ENCODE peak calls at places on chromosomes 3 and 15, in ten cellular contexts. One of them, this sample, is unnamed.

GRCh38 chr3:128279594-128279880 is 126.3 kb downstream of the EEFSEC start:
- DNase-seq in kidney tubule cell: no peak
- DNase-seq in heart left ventricle: no peak
- DNase-seq in IMR-90: no peak
- DNase-seq in PC-9: no peak
- DNase-seq in smooth muscle cell of the brain vasculature: no peak
- DNase-seq in activated CD8-positive, alpha-beta T cell treated with anti-CD3 and anti-CD28 coated beads for 36 hours: no peak
- DNase-seq in D341Med: no peak
- DNase-seq in aorta: no peak
- DNase-seq in iris pigment epithelial cell: no peak
- DNase-seq in this sample: no peak

GRCh38 chr3:126345641-126346460 is 11.4 kb downstream of the KLF15 start:
- DNase-seq in smooth muscle cell of the brain vasculature: no peak
- DNase-seq in kidney tubule cell: no peak
- DNase-seq in heart left ventricle: peak; percentile 14
- DNase-seq in iris pigment epithelial cell: no peak
- DNase-seq in activated CD8-positive, alpha-beta T cell treated with anti-CD3 and anti-CD28 coated beads for 36 hours: no peak
- DNase-seq in aorta: no peak
- DNase-seq in D341Med: no peak
- DNase-seq in PC-9: no peak
- DNase-seq in IMR-90: no peak
- DNase-seq in this sample: no peak

GRCh38 chr15:79283252-79284048 is 928 bp downstream of the ANKRD34C start:
- DNase-seq in IMR-90: peak; percentile 21
- DNase-seq in smooth muscle cell of the brain vasculature: no peak
- DNase-seq in iris pigment epithelial cell: peak; percentile 28
- DNase-seq in D341Med: peak; percentile 47
- DNase-seq in activated CD8-positive, alpha-beta T cell treated with anti-CD3 and anti-CD28 coated beads for 36 hours: peak; percentile 44
- DNase-seq in heart left ventricle: peak; percentile 45
- DNase-seq in aorta: peak; percentile 85
- DNase-seq in PC-9: no peak
- DNase-seq in kidney tubule cell: peak; percentile 26
- DNase-seq in this sample: no peak

GRCh38 chr3:99903844-99904243 is 86.2 kb downstream of the CMSS1 start:
- DNase-seq in PC-9: peak; percentile 68
- DNase-seq in iris pigment epithelial cell: no peak
- DNase-seq in kidney tubule cell: no peak
- DNase-seq in IMR-90: peak; percentile 5
- DNase-seq in smooth muscle cell of the brain vasculature: no peak
- DNase-seq in aorta: no peak
- DNase-seq in activated CD8-positive, alpha-beta T cell treated with anti-CD3 and anti-CD28 coated beads for 36 hours: no peak
- DNase-seq in D341Med: no peak
- DNase-seq in heart left ventricle: no peak
- DNase-seq in this sample: no peak

GRCh38 chr15:51970132-51970817 is 1.3 kb downstream of the LEO1 start:
- DNase-seq in smooth muscle cell of the brain vasculature: no peak
- DNase-seq in heart left ventricle: no peak
- DNase-seq in activated CD8-positive, alpha-beta T cell treated with anti-CD3 and anti-CD28 coated beads for 36 hours: no peak
- DNase-seq in kidney tubule cell: no peak
- DNase-seq in iris pigment epithelial cell: no peak
- DNase-seq in D341Med: no peak
- DNase-seq in IMR-90: no peak
- DNase-seq in aorta: no peak
- DNase-seq in PC-9: no peak
- DNase-seq in this sample: no peak

GRCh38 chr15:101026686-101027272 is 107.6 kb downstream of the LRRK1 start:
- DNase-seq in smooth muscle cell of the brain vasculature: no peak
- DNase-seq in activated CD8-positive, alpha-beta T cell treated with anti-CD3 and anti-CD28 coated beads for 36 hours: no peak
- DNase-seq in aorta: peak; percentile 36
- DNase-seq in D341Med: peak; percentile 8
- DNase-seq in IMR-90: no peak
- DNase-seq in heart left ventricle: no peak
- DNase-seq in PC-9: no peak
- DNase-seq in iris pigment epithelial cell: no peak
- DNase-seq in kidney tubule cell: no peak
- DNase-seq in this sample: no peak

GRCh38 chr3:196111939-196112386 is 30.1 kb upstream of the TFRC start:
- DNase-seq in heart left ventricle: no peak
- DNase-seq in IMR-90: no peak
- DNase-seq in smooth muscle cell of the brain vasculature: no peak
- DNase-seq in aorta: no peak
- DNase-seq in PC-9: no peak
- DNase-seq in D341Med: no peak
- DNase-seq in activated CD8-positive, alpha-beta T cell treated with anti-CD3 and anti-CD28 coated beads for 36 hours: peak; percentile 56
- DNase-seq in iris pigment epithelial cell: no peak
- DNase-seq in kidney tubule cell: no peak
- DNase-seq in this sample: no peak

GRCh38 chr15:40633178-40633577 is 39.1 kb downstream of the KNL1 start:
- DNase-seq in iris pigment epithelial cell: peak; percentile 80
- DNase-seq in IMR-90: peak; percentile 64
- DNase-seq in smooth muscle cell of the brain vasculature: no peak
- DNase-seq in D341Med: no peak
- DNase-seq in PC-9: peak; percentile 49
- DNase-seq in kidney tubule cell: peak; percentile 46
- DNase-seq in activated CD8-positive, alpha-beta T cell treated with anti-CD3 and anti-CD28 coated beads for 36 hours: no peak
- DNase-seq in aorta: no peak
- DNase-seq in heart left ventricle: no peak
- DNase-seq in this sample: no peak

GRCh38 chr3:160061525-160061924 is 72.9 kb downstream of the IL12A start:
- DNase-seq in aorta: no peak
- DNase-seq in D341Med: no peak
- DNase-seq in smooth muscle cell of the brain vasculature: no peak
- DNase-seq in heart left ventricle: no peak
- DNase-seq in iris pigment epithelial cell: no peak
- DNase-seq in kidney tubule cell: no peak
- DNase-seq in IMR-90: no peak
- DNase-seq in activated CD8-positive, alpha-beta T cell treated with anti-CD3 and anti-CD28 coated beads for 36 hours: peak; percentile 21
- DNase-seq in PC-9: peak; percentile 18
- DNase-seq in this sample: no peak

GRCh38 chr3:85193565-85193964 is 234.8 kb downstream of the CADM2 start:
- DNase-seq in D341Med: no peak
- DNase-seq in PC-9: no peak
- DNase-seq in heart left ventricle: no peak
- DNase-seq in activated CD8-positive, alpha-beta T cell treated with anti-CD3 and anti-CD28 coated beads for 36 hours: no peak
- DNase-seq in aorta: no peak
- DNase-seq in IMR-90: no peak
- DNase-seq in smooth muscle cell of the brain vasculature: no peak
- DNase-seq in kidney tubule cell: no peak
- DNase-seq in iris pigment epithelial cell: peak; percentile 0
- DNase-seq in this sample: no peak

GRCh38 chr15:80234883-80235282 is 17.1 kb downstream of the CTXND1 start:
- DNase-seq in D341Med: no peak
- DNase-seq in IMR-90: peak; percentile 14
- DNase-seq in heart left ventricle: no peak
- DNase-seq in kidney tubule cell: peak; percentile 37
- DNase-seq in iris pigment epithelial cell: peak; percentile 31
- DNase-seq in aorta: peak; percentile 78
- DNase-seq in activated CD8-positive, alpha-beta T cell treated with anti-CD3 and anti-CD28 coated beads for 36 hours: peak; percentile 68
- DNase-seq in smooth muscle cell of the brain vasculature: no peak
- DNase-seq in PC-9: peak; percentile 36
- DNase-seq in this sample: no peak

GRCh38 chr3:81910244-81910852 is 148.9 kb upstream of the GBE1 start:
- DNase-seq in heart left ventricle: no peak
- DNase-seq in iris pigment epithelial cell: peak; percentile 29
- DNase-seq in activated CD8-positive, alpha-beta T cell treated with anti-CD3 and anti-CD28 coated beads for 36 hours: peak; percentile 19
- DNase-seq in IMR-90: peak; percentile 21
- DNase-seq in smooth muscle cell of the brain vasculature: peak; percentile 6
- DNase-seq in PC-9: no peak
- DNase-seq in kidney tubule cell: peak; percentile 49
- DNase-seq in D341Med: peak; percentile 51
- DNase-seq in aorta: no peak
- DNase-seq in this sample: peak; percentile 1

GRCh38 chr3:30711867-30712266 is 105.5 kb downstream of the TGFBR2 start:
- DNase-seq in PC-9: no peak
- DNase-seq in iris pigment epithelial cell: no peak
- DNase-seq in heart left ventricle: no peak
- DNase-seq in IMR-90: no peak
- DNase-seq in aorta: no peak
- DNase-seq in activated CD8-positive, alpha-beta T cell treated with anti-CD3 and anti-CD28 coated beads for 36 hours: no peak
- DNase-seq in smooth muscle cell of the brain vasculature: no peak
- DNase-seq in D341Med: no peak
- DNase-seq in kidney tubule cell: no peak
- DNase-seq in this sample: no peak

GRCh38 chr15:62989366-62990055 is 53.0 kb upstream of the TPM1 start:
- DNase-seq in heart left ventricle: no peak
- DNase-seq in PC-9: no peak
- DNase-seq in D341Med: no peak
- DNase-seq in activated CD8-positive, alpha-beta T cell treated with anti-CD3 and anti-CD28 coated beads for 36 hours: no peak
- DNase-seq in aorta: no peak
- DNase-seq in kidney tubule cell: no peak
- DNase-seq in smooth muscle cell of the brain vasculature: no peak
- DNase-seq in IMR-90: peak; percentile 17
- DNase-seq in iris pigment epithelial cell: no peak
- DNase-seq in this sample: no peak

GRCh38 chr15:99029358-99029871 is 21.8 kb upstream of the PGPEP1L start:
- DNase-seq in IMR-90: no peak
- DNase-seq in aorta: no peak
- DNase-seq in heart left ventricle: no peak
- DNase-seq in kidney tubule cell: peak; percentile 71
- DNase-seq in PC-9: no peak
- DNase-seq in smooth muscle cell of the brain vasculature: no peak
- DNase-seq in iris pigment epithelial cell: no peak
- DNase-seq in activated CD8-positive, alpha-beta T cell treated with anti-CD3 and anti-CD28 coated beads for 36 hours: no peak
- DNase-seq in D341Med: no peak
- DNase-seq in this sample: no peak

GRCh38 chr15:70158996-70159355 is 61.3 kb upstream of the TLE3 start:
- DNase-seq in PC-9: no peak
- DNase-seq in kidney tubule cell: no peak
- DNase-seq in activated CD8-positive, alpha-beta T cell treated with anti-CD3 and anti-CD28 coated beads for 36 hours: no peak
- DNase-seq in D341Med: peak; percentile 63
- DNase-seq in smooth muscle cell of the brain vasculature: no peak
- DNase-seq in aorta: no peak
- DNase-seq in iris pigment epithelial cell: no peak
- DNase-seq in IMR-90: no peak
- DNase-seq in heart left ventricle: no peak
- DNase-seq in this sample: no peak

GRCh38 chr3:29486087-29486486 is 205.2 kb downstream of the RBMS3 start:
- DNase-seq in aorta: no peak
- DNase-seq in IMR-90: peak; percentile 77
- DNase-seq in iris pigment epithelial cell: peak; percentile 92
- DNase-seq in heart left ventricle: no peak
- DNase-seq in activated CD8-positive, alpha-beta T cell treated with anti-CD3 and anti-CD28 coated beads for 36 hours: no peak
- DNase-seq in smooth muscle cell of the brain vasculature: no peak
- DNase-seq in PC-9: no peak
- DNase-seq in kidney tubule cell: peak; percentile 97
- DNase-seq in D341Med: no peak
- DNase-seq in this sample: peak; percentile 88

GRCh38 chr3:26368312-26368711 is 254.3 kb upstream of the LRRC3B start:
- DNase-seq in heart left ventricle: no peak
- DNase-seq in kidney tubule cell: peak; percentile 20
- DNase-seq in PC-9: no peak
- DNase-seq in activated CD8-positive, alpha-beta T cell treated with anti-CD3 and anti-CD28 coated beads for 36 hours: no peak
- DNase-seq in aorta: no peak
- DNase-seq in IMR-90: no peak
- DNase-seq in iris pigment epithelial cell: no peak
- DNase-seq in D341Med: no peak
- DNase-seq in smooth muscle cell of the brain vasculature: no peak
- DNase-seq in this sample: no peak

GRCh38 chr3:105731686-105732085 is 137.1 kb downstream of the CBLB start:
- DNase-seq in IMR-90: peak; percentile 19
- DNase-seq in activated CD8-positive, alpha-beta T cell treated with anti-CD3 and anti-CD28 coated beads for 36 hours: no peak
- DNase-seq in heart left ventricle: no peak
- DNase-seq in iris pigment epithelial cell: peak; percentile 59
- DNase-seq in aorta: no peak
- DNase-seq in PC-9: no peak
- DNase-seq in D341Med: no peak
- DNase-seq in kidney tubule cell: no peak
- DNase-seq in smooth muscle cell of the brain vasculature: no peak
- DNase-seq in this sample: no peak

GRCh38 chr3:52004158-52004787 is 8.6 kb upstream of the RPL29 start:
- DNase-seq in activated CD8-positive, alpha-beta T cell treated with anti-CD3 and anti-CD28 coated beads for 36 hours: no peak
- DNase-seq in smooth muscle cell of the brain vasculature: no peak
- DNase-seq in heart left ventricle: peak; percentile 63
- DNase-seq in IMR-90: peak; percentile 48
- DNase-seq in aorta: no peak
- DNase-seq in iris pigment epithelial cell: peak; percentile 37
- DNase-seq in D341Med: peak; percentile 91
- DNase-seq in PC-9: no peak
- DNase-seq in kidney tubule cell: no peak
- DNase-seq in this sample: no peak

GRCh38 chr15:85168642-85169173 is 187.1 kb downstream of the PDE8A start:
- DNase-seq in activated CD8-positive, alpha-beta T cell treated with anti-CD3 and anti-CD28 coated beads for 36 hours: peak; percentile 73
- DNase-seq in aorta: no peak
- DNase-seq in IMR-90: peak; percentile 8
- DNase-seq in D341Med: peak; percentile 62
- DNase-seq in smooth muscle cell of the brain vasculature: no peak
- DNase-seq in kidney tubule cell: peak; percentile 59
- DNase-seq in iris pigment epithelial cell: peak; percentile 23
- DNase-seq in heart left ventricle: no peak
- DNase-seq in PC-9: peak; percentile 75
- DNase-seq in this sample: no peak

GRCh38 chr15:51318382-51319150 is 19.8 kb downstream of the CYP19A1 start:
- DNase-seq in smooth muscle cell of the brain vasculature: no peak
- DNase-seq in heart left ventricle: peak; percentile 30
- DNase-seq in activated CD8-positive, alpha-beta T cell treated with anti-CD3 and anti-CD28 coated beads for 36 hours: no peak
- DNase-seq in iris pigment epithelial cell: peak; percentile 50
- DNase-seq in kidney tubule cell: no peak
- DNase-seq in D341Med: no peak
- DNase-seq in PC-9: no peak
- DNase-seq in aorta: no peak
- DNase-seq in IMR-90: no peak
- DNase-seq in this sample: no peak

GRCh38 chr3:182384182-182384581 is 409.1 kb upstream of the ATP11B start:
- DNase-seq in iris pigment epithelial cell: no peak
- DNase-seq in kidney tubule cell: peak; percentile 14
- DNase-seq in D341Med: no peak
- DNase-seq in smooth muscle cell of the brain vasculature: no peak
- DNase-seq in heart left ventricle: no peak
- DNase-seq in PC-9: no peak
- DNase-seq in activated CD8-positive, alpha-beta T cell treated with anti-CD3 and anti-CD28 coated beads for 36 hours: no peak
- DNase-seq in IMR-90: no peak
- DNase-seq in aorta: no peak
- DNase-seq in this sample: no peak

GRCh38 chr15:79089331-79089889 is 1.2 kb downstream of the RASGRF1 start:
- DNase-seq in smooth muscle cell of the brain vasculature: no peak
- DNase-seq in iris pigment epithelial cell: no peak
- DNase-seq in activated CD8-positive, alpha-beta T cell treated with anti-CD3 and anti-CD28 coated beads for 36 hours: no peak
- DNase-seq in IMR-90: no peak
- DNase-seq in PC-9: no peak
- DNase-seq in kidney tubule cell: no peak
- DNase-seq in heart left ventricle: no peak
- DNase-seq in D341Med: peak; percentile 71
- DNase-seq in aorta: peak; percentile 57
- DNase-seq in this sample: no peak

GRCh38 chr3:190513409-190514162 is at the start of gene IL1RAP:
- DNase-seq in PC-9: peak; percentile 88
- DNase-seq in smooth muscle cell of the brain vasculature: peak; percentile 74
- DNase-seq in D341Med: peak; percentile 95
- DNase-seq in iris pigment epithelial cell: peak; percentile 92
- DNase-seq in IMR-90: peak; percentile 88
- DNase-seq in activated CD8-positive, alpha-beta T cell treated with anti-CD3 and anti-CD28 coated beads for 36 hours: peak; percentile 87
- DNase-seq in heart left ventricle: peak; percentile 92
- DNase-seq in aorta: peak; percentile 97
- DNase-seq in kidney tubule cell: peak; percentile 92
- DNase-seq in this sample: no peak

GRCh38 chr15:78619022-78619950 is 1.5 kb downstream of the CHRNA3 start:
- DNase-seq in PC-9: no peak
- DNase-seq in kidney tubule cell: no peak
- DNase-seq in smooth muscle cell of the brain vasculature: no peak
- DNase-seq in IMR-90: no peak
- DNase-seq in aorta: no peak
- DNase-seq in D341Med: peak; percentile 36
- DNase-seq in heart left ventricle: no peak
- DNase-seq in iris pigment epithelial cell: no peak
- DNase-seq in activated CD8-positive, alpha-beta T cell treated with anti-CD3 and anti-CD28 coated beads for 36 hours: no peak
- DNase-seq in this sample: no peak